ENCODE peak calls at places on chromosomes 1 and 21, in seven cellular contexts. L is suprapubic skin, O is tibial nerve, B is ovary, H is transverse colon, M is sigmoid colon, F is stomach. A is an unnamed sample. For H3K9me3, the result is how much of the 10 kb centered on the place peaks cover.

GRCh38 chr1:156508205-156508954 is 7.8 kb upstream of the MEF2D start:
- DNase-seq in H (peak), O (peak), M (peak), F (peak), B (peak), L (no peak), A (peak)

GRCh38 chr1:162710349-162710748 is 78.1 kb downstream of the DDR2 start:
- DNase-seq in M (no peak), B (no peak), L (no peak), F (no peak), O (no peak), H (no peak), A (no peak)

GRCh38 chr21:45029968-45030636 is 44.3 kb upstream of the ADARB1 start:
- DNase-seq in F (no peak), H (no peak), L (no peak), O (peak), B (no peak), M (no peak), A (no peak)

GRCh38 chr1:30319765-30320580 is 403.4 kb downstream of the MATN1 start:
- DNase-seq in O (no peak), L (peak), M (no peak), B (no peak), H (no peak), F (peak), A (no peak)

GRCh38 chr1:9689011-9689706 is 37.6 kb downstream of the PIK3CD start:
- DNase-seq in F (peak), O (peak), H (peak), B (peak), M (peak), L (peak), A (peak)

GRCh38 chr1:244780311-244780710 is 55.1 kb upstream of the COX20 start:
- DNase-seq in B (no peak), M (no peak), H (no peak), L (no peak), O (no peak), F (no peak), A (no peak)

GRCh38 chr1:15948600-15949452 is 27.1 kb downstream of the ZBTB17 start:
- DNase-seq in H (peak), M (peak), F (peak), B (peak), O (peak), L (no peak), A (peak)

GRCh38 chr1:20255666-20256065 is 35.0 kb upstream of the VWA5B1 start:
- DNase-seq in B (no peak), F (no peak), L (no peak), M (no peak), H (peak), O (no peak), A (no peak)

GRCh38 chr1:21005840-21006239 is 170.9 kb downstream of the EIF4G3 start:
- DNase-seq in O (no peak), H (no peak), F (no peak), M (no peak), L (no peak), B (no peak), A (no peak)

GRCh38 chr21:45226540-45227326 is 61.0 kb downstream of the POFUT2 start:
- DNase-seq in F (no peak), L (no peak), M (no peak), O (no peak), B (no peak), H (no peak), A (no peak)

GRCh38 chr21:17441370-17441769 is 71.5 kb upstream of the CXADR start:
- DNase-seq in L (no peak), M (no peak), B (no peak), O (no peak), F (peak), H (peak), A (peak)

DNA sequence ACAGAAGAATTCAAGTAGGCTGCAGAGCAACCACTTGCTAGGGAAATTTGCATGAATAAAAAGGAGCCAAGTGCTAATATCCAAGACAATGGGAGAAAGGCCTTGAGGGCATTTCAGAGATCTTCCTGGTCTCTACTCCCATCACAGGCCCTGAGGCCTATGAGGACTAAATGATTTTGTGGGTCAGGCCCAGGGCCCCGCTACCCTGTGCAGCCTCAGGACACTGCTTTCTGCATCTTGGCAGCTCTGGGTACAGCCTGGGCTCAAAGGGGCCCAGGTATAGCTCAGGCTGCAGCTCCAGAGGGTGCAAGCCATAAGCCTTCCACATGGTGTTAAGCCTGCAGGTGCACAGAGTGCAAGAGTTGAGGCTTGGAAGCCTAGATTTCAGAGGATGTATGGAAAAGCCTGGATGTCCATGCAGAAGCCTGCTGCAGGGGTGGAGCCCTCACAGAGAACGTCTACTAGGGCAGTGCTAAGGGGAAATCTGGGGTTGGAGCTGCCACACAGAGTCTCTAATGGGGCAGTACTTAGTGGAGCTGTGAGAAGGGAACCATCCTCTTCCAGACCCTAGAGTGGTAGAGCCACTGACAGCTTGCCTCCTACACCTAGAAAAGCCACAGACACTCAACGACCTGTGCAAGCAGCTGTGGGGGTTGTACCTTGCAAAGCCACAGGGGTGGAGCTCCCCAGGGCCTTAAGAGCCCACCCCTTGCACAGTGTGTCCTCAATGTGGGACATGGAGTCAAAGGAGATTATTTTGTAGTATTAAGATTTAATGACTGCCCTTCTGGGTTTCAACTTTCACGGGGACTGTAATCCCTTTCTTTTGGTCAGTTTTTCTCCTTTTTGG is 13.7 kb upstream of the ACTRT2 start:
- DNase-seq in L (no peak), B (no peak), M (peak), F (no peak), O (no peak), H (no peak), A (no peak)
- H3K9me3 ChIP-seq in L (under half), B (under half), M (under half), F (under half), O (under half), H (under half), A (under half)

GRCh38 chr1:85276290-85277026 is at the start of gene BCL10:
- DNase-seq in F (peak), B (peak), H (peak), O (peak), M (peak), L (peak), A (peak)
- TF ChIP-seq POLR2A in F (peak), B (peak), H (peak), O (peak), M (peak), L (peak), A (peak)

GRCh38 chr1:182478238-182478637 is 28.3 kb downstream of the RGSL1 start:
- DNase-seq in F (no peak), O (no peak), H (no peak), B (no peak), M (no peak), L (no peak), A (no peak)
- H3K9me3 ChIP-seq in F (under half), O (under half), H (under half), B (under half), M (under half), L (under half), A (under half)

GRCh38 chr1:74731399-74732052 is 1.3 kb downstream of the CRYZ start:
- DNase-seq in H (no peak), O (no peak), B (no peak), F (peak), L (no peak), M (no peak), A (no peak)
- TF ChIP-seq POLR2A in H (no peak), O (no peak), B (no peak), F (no peak), L (no peak), M (no peak), A (no peak)

GRCh38 chr1:102550729-102551384 is 554.1 kb upstream of the OLFM3 start:
- DNase-seq in L (no peak), H (no peak), M (no peak), F (no peak), O (no peak), B (peak), A (no peak)
- H3K9me3 ChIP-seq in L (under half), H (under half), M (under half), F (under half), O (under half), B (under half), A (under half)

GRCh38 chr1:3502834-3503524 is 48.5 kb downstream of the ARHGEF16 start:
- DNase-seq in B (no peak), M (no peak), H (no peak), F (no peak), O (no peak), L (no peak), A (no peak)

GRCh38 chr1:3504823-3505155 is 50.3 kb downstream of the ARHGEF16 start:
- DNase-seq in O (no peak), L (no peak), F (no peak), B (no peak), H (no peak), M (no peak), A (no peak)

GRCh38 chr1:3503525-3503886 is 49.0 kb downstream of the ARHGEF16 start:
- DNase-seq in L (no peak), F (no peak), O (no peak), B (no peak), H (no peak), M (no peak), A (no peak)

GRCh38 chr1:3505161-3505560 is 50.7 kb downstream of the ARHGEF16 start:
- DNase-seq in B (no peak), L (no peak), O (no peak), H (no peak), M (no peak), F (no peak), A (no peak)

DNA sequence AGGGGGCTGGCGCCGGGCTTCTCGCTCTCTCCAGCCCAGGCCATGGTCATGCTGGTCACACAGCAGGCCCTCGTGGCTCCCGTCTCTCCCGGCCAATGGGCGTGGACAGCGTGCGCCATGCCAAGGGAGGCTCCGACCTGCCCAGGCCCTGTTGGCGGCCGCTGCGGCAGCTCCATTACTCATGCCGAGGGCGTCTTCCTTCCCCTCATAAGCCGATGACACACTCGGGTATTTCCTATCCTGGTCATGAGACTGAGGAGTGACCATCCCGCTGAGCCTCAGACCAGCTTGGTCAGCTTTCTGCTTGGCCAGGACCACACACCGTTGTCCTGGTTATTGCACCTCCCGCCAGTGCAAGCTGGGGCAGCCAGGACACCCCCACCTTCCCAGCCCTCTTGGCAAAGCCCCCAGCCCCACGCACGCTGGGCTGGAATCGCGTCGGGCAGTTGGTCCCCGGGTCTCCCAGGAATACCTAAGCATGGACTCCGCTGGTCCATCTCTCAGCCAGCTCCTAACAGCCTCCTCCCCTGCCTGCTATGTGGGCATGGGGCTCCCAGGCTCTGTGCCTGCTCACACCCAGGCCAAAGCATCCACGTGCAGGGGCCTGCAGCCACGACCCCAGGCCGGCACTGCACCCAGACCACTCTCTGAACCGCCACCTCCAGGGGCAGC is 49.8 kb downstream of the ARHGEF16 start:
- DNase-seq in L (peak), O (peak), F (no peak), B (no peak), M (peak), H (no peak), A (peak)
- TF ChIP-seq POLR2A in L (no peak), O (no peak), F (no peak), B (no peak), M (no peak), H (no peak), A (no peak)

A was measured in thyroid gland.